ENCODE peak calls at places on chromosomes 1 and 21, in ten cellular contexts. R, G, J, W, N, B, C, Q, F and E are unnamed samples.

GRCh38 chr1:16724718-16725438 is 15.4 kb upstream of the RNU1-4 start:
- ATAC-seq in R (peak; percentile 20), G (no peak), J (peak; percentile 74), W (no peak), N (no peak), B (no peak), C (no peak), Q (no peak), F (no peak), E (no peak)

GRCh38 chr21:38614558-38614957 is 116.3 kb upstream of the ERG start:
- ATAC-seq in R (no peak), G (no peak), J (no peak), W (no peak), N (no peak), B (no peak), C (no peak), Q (no peak), F (no peak), E (no peak)

GRCh38 chr1:30372792-30373433 is 350.5 kb downstream of the MATN1 start:
- ATAC-seq in R (no peak), G (no peak), J (no peak), W (peak; percentile 73), N (no peak), B (no peak), C (no peak), Q (no peak), F (no peak), E (no peak)

GRCh38 chr21:39004776-39005605 is 178.3 kb downstream of the PSMG1 start:
- ATAC-seq in R (peak; percentile 34), G (peak; percentile 53), J (peak; percentile 43), W (no peak), N (peak; percentile 56), B (peak; percentile 66), C (peak; percentile 39), Q (peak; percentile 13), F (peak; percentile 31), E (peak; percentile 60)

GRCh38 chr1:181324797-181325616 is 158.3 kb upstream of the CACNA1E start:
- ATAC-seq in R (no peak), G (no peak), J (peak; percentile 6), W (peak; percentile 97), N (no peak), B (no peak), C (no peak), Q (no peak), F (no peak), E (no peak)

GRCh38 chr1:23168462-23169218 is at the start of gene LUZP1:
- ATAC-seq in R (peak; percentile 90), G (peak; percentile 77), J (peak; percentile 95), W (peak; percentile 72), N (peak; percentile 81), B (peak; percentile 95), C (peak; percentile 96), Q (peak; percentile 90), F (peak; percentile 87), E (peak; percentile 88)

GRCh38 chr1:240282061-240282830 is 190.6 kb downstream of the FMN2 start:
- ATAC-seq in R (no peak), G (no peak), J (no peak), W (no peak), N (no peak), B (no peak), C (no peak), Q (no peak), F (no peak), E (no peak)

GRCh38 chr1:53107570-53108322 is 34.7 kb downstream of the SLC1A7 start:
- ATAC-seq in R (no peak), G (peak; percentile 84), J (no peak), W (no peak), N (peak; percentile 86), B (no peak), C (peak; percentile 69), Q (no peak), F (no peak), E (no peak)

GRCh38 chr1:84156210-84156621 is 12.1 kb downstream of the PRKACB start:
- ATAC-seq in R (no peak), G (no peak), J (no peak), W (peak; percentile 87), N (peak; percentile 83), B (no peak), C (peak; percentile 42), Q (no peak), F (no peak), E (no peak)

GRCh38 chr1:228405979-228406265 is 713 bp downstream of the TRIM11 start:
- ATAC-seq in R (peak; percentile 8), G (peak; percentile 45), J (no peak), W (no peak), N (peak; percentile 25), B (no peak), C (peak; percentile 9), Q (no peak), F (peak; percentile 75), E (no peak)

GRCh38 chr1:234431255-234431654 is 47.7 kb downstream of the TARBP1 start:
- ATAC-seq in R (no peak), G (no peak), J (no peak), W (no peak), N (no peak), B (no peak), C (no peak), Q (no peak), F (no peak), E (no peak)

GRCh38 chr1:68496680-68497357 is at the start of gene DEPDC1:
- ATAC-seq in R (peak; percentile 100), G (peak; percentile 98), J (peak; percentile 99), W (peak; percentile 98), N (peak; percentile 99), B (peak; percentile 100), C (peak; percentile 100), Q (peak; percentile 96), F (peak; percentile 97), E (peak; percentile 99)

GRCh38 chr1:181504294-181505115 is 21.2 kb downstream of the CACNA1E start:
- ATAC-seq in R (no peak), G (peak; percentile 97), J (no peak), W (peak; percentile 98), N (no peak), B (no peak), C (peak; percentile 18), Q (no peak), F (peak; percentile 97), E (no peak)

GRCh38 chr1:3494321-3495308 is 40.1 kb downstream of the ARHGEF16 start:
- ATAC-seq in R (no peak), G (no peak), J (no peak), W (no peak), N (no peak), B (no peak), C (no peak), Q (no peak), F (no peak), E (no peak)

GRCh38 chr1:52125727-52126359 is 16.0 kb upstream of the ZFYVE9 start:
- ATAC-seq in R (no peak), G (no peak), J (no peak), W (no peak), N (no peak), B (no peak), C (no peak), Q (no peak), F (no peak), E (no peak)

GRCh38 chr1:98179159-98179558 is 258.3 kb upstream of the DPYD start:
- ATAC-seq in R (no peak), G (no peak), J (no peak), W (no peak), N (no peak), B (no peak), C (no peak), Q (no peak), F (no peak), E (no peak)

GRCh38 chr1:168396940-168397680 is 116.4 kb downstream of the TBX19 start:
- ATAC-seq in R (no peak), G (no peak), J (no peak), W (peak; percentile 41), N (no peak), B (no peak), C (no peak), Q (no peak), F (no peak), E (no peak)

GRCh38 chr1:115655307-115655664 is 13.5 kb downstream of the VANGL1 start:
- ATAC-seq in R (no peak), G (no peak), J (no peak), W (no peak), N (peak; percentile 62), B (no peak), C (no peak), Q (no peak), F (peak; percentile 35), E (no peak)

GRCh38 chr1:230459463-230459862 is 33.3 kb upstream of the PGBD5 start:
- ATAC-seq in R (no peak), G (no peak), J (no peak), W (no peak), N (no peak), B (no peak), C (peak; percentile 65), Q (no peak), F (no peak), E (no peak)
- H3K27me3 ChIP-seq in R (no peaks in the 10 kb centered on the region), G (no peaks in the 10 kb centered on the region), J (no peaks in the 10 kb centered on the region), W (peaks cover 43% of the 10 kb centered on the region), N (no peaks in the 10 kb centered on the region), B (no peaks in the 10 kb centered on the region), C (no peaks in the 10 kb centered on the region), Q (no peaks in the 10 kb centered on the region), F (peaks cover 2% of the 10 kb centered on the region), E (peaks cover 46% of the 10 kb centered on the region)

GRCh38 chr1:189500777-189501176 is 976.9 kb downstream of the BRINP3 start:
- ATAC-seq in R (no peak), G (no peak), J (no peak), W (no peak), N (peak; percentile 24), B (no peak), C (no peak), Q (no peak), F (no peak), E (no peak)
- TF ChIP-seq POLR2A in R (no peak), G (no peak), J (no peak), W (no peak), N (no peak), B (no peak), C (no peak), Q (no peak), F (no peak), E (no peak)

DNA sequence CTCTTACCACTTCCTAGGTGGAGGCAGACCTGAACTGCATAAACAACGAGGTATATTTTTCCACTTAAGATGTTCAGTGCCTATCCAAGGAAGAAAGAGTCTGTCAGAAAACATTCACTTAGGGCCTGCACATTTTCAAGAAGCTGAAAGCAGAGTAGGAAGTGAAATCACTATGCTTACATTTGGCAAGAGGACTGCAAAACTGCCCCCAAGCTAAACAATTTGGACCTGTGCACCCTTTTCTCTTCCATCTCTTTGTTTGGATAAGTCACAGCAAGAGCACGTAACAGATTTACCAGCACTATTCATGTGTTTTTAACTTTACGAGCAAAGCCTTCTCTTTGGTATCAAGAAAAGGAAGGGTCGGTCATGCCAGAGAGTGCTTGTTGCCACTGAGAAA is 13.2 kb upstream of the BEND5 start:
- ATAC-seq in R (no peak), G (no peak), J (no peak), W (no peak), N (no peak), B (no peak), C (no peak), Q (no peak), F (no peak), E (no peak)
- H3K4me1 ChIP-seq in R (no peaks in the 10 kb centered on the region), G (no peaks in the 10 kb centered on the region), J (no peaks in the 10 kb centered on the region), W (no peaks in the 10 kb centered on the region), N (no peaks in the 10 kb centered on the region), B (no peaks in the 10 kb centered on the region), C (no peaks in the 10 kb centered on the region), Q (no peaks in the 10 kb centered on the region), F (no peaks in the 10 kb centered on the region), E (peaks cover 10% of the 10 kb centered on the region)

DNA sequence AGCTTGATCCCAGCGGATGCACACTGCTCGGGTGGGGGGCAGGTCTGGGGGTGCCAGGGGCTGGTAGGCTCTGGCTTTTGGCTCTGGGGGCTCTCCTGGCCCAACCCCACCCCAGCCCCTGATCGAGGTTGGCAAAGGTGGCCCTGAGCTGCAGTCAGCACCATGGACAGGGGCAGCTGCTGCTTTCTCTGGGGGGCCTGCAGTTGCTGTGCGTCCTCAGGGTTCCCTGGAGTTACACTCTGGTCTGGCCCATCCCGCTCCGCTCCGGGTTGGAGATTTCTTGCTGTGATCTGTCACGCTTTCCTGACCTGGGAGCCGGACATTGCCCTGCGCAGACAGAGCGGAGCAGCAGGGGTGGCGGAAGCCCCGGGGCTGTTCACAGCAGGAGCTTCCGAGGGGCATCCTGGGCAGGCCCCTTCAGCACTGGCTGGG is 8.0 kb upstream of the PLCH2 start:
- ATAC-seq in R (no peak), G (peak; percentile 38), J (no peak), W (peak; percentile 11), N (peak; percentile 63), B (no peak), C (peak; percentile 30), Q (no peak), F (peak; percentile 66), E (no peak)
- H3K27me3 ChIP-seq in R (peaks cover 4% of the 10 kb centered on the region), G (peaks cover 21% of the 10 kb centered on the region), J (no peaks in the 10 kb centered on the region), W (no peaks in the 10 kb centered on the region), N (peaks cover 53% of the 10 kb centered on the region), B (peaks cover 29% of the 10 kb centered on the region), C (no peaks in the 10 kb centered on the region), Q (peaks cover 51% of the 10 kb centered on the region), F (peaks cover 9% of the 10 kb centered on the region), E (peaks cover 100% of the 10 kb centered on the region)